ENCODE peak calls at places on chromosomes 16 and 17, in five cellular contexts. X is A549, S is H1, Y is ovary, U is K562. J is an unnamed sample.

GRCh38 chr17:40307001-40307690 is 1.8 kb upstream of the RARA start:
- DNase-seq in X (no peak), Y (peak), U (peak), S (no peak), J (no peak)

GRCh38 chr17:57486978-57487377 is 230.7 kb downstream of the MSI2 start:
- DNase-seq in Y (no peak), S (no peak), X (no peak), U (no peak), J (no peak)

GRCh38 chr16:64893386-64893785 is 228.5 kb downstream of the CDH11 start:
- DNase-seq in S (no peak), U (no peak), X (no peak), Y (no peak), J (no peak)

GRCh38 chr16:48526058-48526957 is 83.7 kb downstream of the N4BP1 start:
- DNase-seq in U (no peak), S (peak), Y (no peak), X (peak), J (no peak)

GRCh38 chr17:50582741-50583140 is 22.2 kb downstream of the CACNA1G start:
- DNase-seq in Y (no peak), X (no peak), U (no peak), S (no peak), J (no peak)

GRCh38 chr17:21177854-21178600 is 35.9 kb downstream of the TMEM11 start:
- DNase-seq in X (no peak), Y (no peak), U (no peak), S (no peak), J (no peak)

GRCh38 chr16:54813778-54814177 is 116.9 kb upstream of the IRX5 start:
- DNase-seq in U (no peak), S (no peak), X (no peak), Y (no peak), J (no peak)

GRCh38 chr16:397736-398332 is 835 bp downstream of the NME4 start:
- DNase-seq in X (peak), S (no peak), Y (peak), U (no peak), J (peak)

GRCh38 chr16:85991425-85991824 is 92.5 kb downstream of the IRF8 start:
- DNase-seq in X (no peak), S (no peak), U (no peak), Y (no peak), J (no peak)

GRCh38 chr16:77468831-77469230 is 34.0 kb upstream of the ADAMTS18 start:
- DNase-seq in U (no peak), Y (no peak), S (no peak), X (no peak), J (no peak)

GRCh38 chr17:58666858-58667267 is 25.0 kb downstream of the TEX14 start:
- DNase-seq in U (peak), S (no peak), Y (peak), X (peak), J (peak)

GRCh38 chr16:22386976-22387375 is 12.6 kb upstream of the CDR2 start:
- DNase-seq in Y (no peak), X (no peak), S (no peak), U (no peak), J (no peak)
- TF ChIP-seq EP300 in Y (no peak), X (no peak), S (no peak), U (no peak), J (peak)

DNA sequence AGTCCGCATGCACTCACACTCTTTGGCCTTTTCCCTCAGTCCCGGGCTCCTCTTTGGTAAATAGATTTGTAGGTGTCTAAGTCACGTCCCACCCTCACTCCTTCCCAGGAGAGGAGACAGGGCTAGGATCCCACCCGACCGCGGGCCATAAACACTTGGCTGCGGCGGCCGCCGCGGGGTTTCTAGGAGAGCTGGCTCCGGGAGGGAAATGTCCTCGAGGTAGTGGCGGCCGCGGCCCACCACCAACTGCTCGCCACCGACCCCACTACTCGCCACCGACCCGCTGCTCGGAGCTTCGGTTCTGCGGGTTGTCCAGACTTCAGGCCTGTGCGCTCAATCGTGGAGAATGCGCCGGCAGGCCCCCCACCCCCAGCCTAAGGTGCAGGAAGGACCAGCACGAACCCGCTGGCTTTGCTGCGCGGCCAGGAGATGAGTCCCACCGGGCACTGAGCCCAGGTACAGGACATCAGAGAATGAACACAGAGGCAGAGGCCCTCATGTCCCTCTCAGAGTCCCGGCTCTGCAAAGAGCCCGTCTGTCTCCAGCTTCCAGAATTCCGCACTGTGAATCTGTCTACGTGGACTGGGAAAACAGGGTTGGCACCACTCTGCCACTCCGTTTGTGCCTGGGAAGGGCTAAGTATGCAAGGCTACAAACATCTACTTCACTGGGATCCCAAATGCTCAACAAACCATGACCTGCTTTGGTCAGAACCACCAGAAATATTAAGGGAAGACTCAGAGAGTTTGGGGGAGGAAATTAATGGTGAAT is 2.5 kb downstream of the PRAC2 start:
- DNase-seq in Y (no peak), S (no peak), U (no peak), X (no peak), J (no peak)
- H3K4me3 ChIP-seq in Y (no peak), S (no peak), U (no peak), X (no peak), J (no peak)

GRCh38 chr16:84406006-84406963 is 37.9 kb downstream of the ATP2C2 start:
- DNase-seq in Y (no peak), X (no peak), S (no peak), U (peak), J (no peak)
- TF ChIP-seq EP300 in Y (no peak), X (no peak), S (no peak), U (no peak), J (no peak)

GRCh38 chr16:66787427-66787826 is 14.0 kb downstream of the TERB1 start:
- DNase-seq in S (no peak), X (no peak), Y (no peak), U (no peak), J (no peak)
- H3K4me3 ChIP-seq in S (no peak), X (no peak), Y (no peak), U (no peak), J (no peak)

GRCh38 chr17:78379134-78379497 is 667 bp downstream of the PGS1 start:
- DNase-seq in Y (no peak), X (no peak), S (no peak), U (no peak), J (no peak)
- TF ChIP-seq EP300 in Y (no peak), X (no peak), S (no peak), U (no peak), J (no peak)

GRCh38 chr17:48439473-48439872 is 9.5 kb upstream of the SKAP1 start:
- DNase-seq in S (no peak), U (no peak), Y (no peak), X (no peak), J (no peak)
- H3K4me3 ChIP-seq in S (no peak), U (no peak), Y (no peak), X (no peak), J (no peak)

J was measured in tibial nerve.